ENCODE peak calls at places on chromosomes 13 and 19, in six cellular contexts. J, P, Q, K, C and O are unnamed samples.

GRCh38 chr19:33241091-33241529 is 15.5 kb upstream of the SLC7A10 start:
- DNase-seq in J (no peak), P (no peak), Q (no peak), K (no peak), C (no peak), O (no peak)

GRCh38 chr19:46722421-46723022 is 5.6 kb upstream of the PRKD2 start:
- DNase-seq in J (no peak), P (no peak), Q (no peak), K (no peak), C (no peak), O (no peak)

GRCh38 chr19:53432088-53432661 is 391 bp downstream of the ZNF761 start:
- DNase-seq in J (peak), P (peak), Q (peak), K (peak), C (peak), O (peak)

GRCh38 chr13:110388141-110388943 is 81.3 kb downstream of the COL4A2 start:
- DNase-seq in J (no peak), P (peak), Q (no peak), K (no peak), C (peak), O (no peak)

GRCh38 chr19:10508707-10509106 is 5.6 kb upstream of the KEAP1 start:
- DNase-seq in J (no peak), P (no peak), Q (peak), K (no peak), C (peak), O (no peak)

GRCh38 chr19:55368701-55369563 is 1.3 kb downstream of the IL11 start:
- DNase-seq in J (peak), P (no peak), Q (peak), K (no peak), C (peak), O (no peak)

GRCh38 chr19:17333611-17334413 is 843 bp downstream of the ANO8 start:
- DNase-seq in J (peak), P (peak), Q (peak), K (no peak), C (peak), O (peak)

GRCh38 chr19:41174297-41174928 is 18.6 kb upstream of the CYP2S1 start:
- DNase-seq in J (no peak), P (no peak), Q (no peak), K (no peak), C (no peak), O (no peak)

GRCh38 chr19:28943651-28944050 is 269.3 kb downstream of the UQCRFS1 start:
- DNase-seq in J (peak), P (no peak), Q (no peak), K (no peak), C (no peak), O (no peak)
- TF ChIP-seq CTCF in J (peak), P (no peak), Q (no peak), K (no peak), C (no peak), O (no peak)

GRCh38 chr19:45154064-45154827 is 6.5 kb downstream of the NKPD1 start:
- DNase-seq in J (no peak), P (peak), Q (peak), K (peak), C (peak), O (no peak)
- H3K4me3 ChIP-seq in J (peak), P (no peak), Q (no peak), K (no peak), C (no peak), O (no peak)

DNA sequence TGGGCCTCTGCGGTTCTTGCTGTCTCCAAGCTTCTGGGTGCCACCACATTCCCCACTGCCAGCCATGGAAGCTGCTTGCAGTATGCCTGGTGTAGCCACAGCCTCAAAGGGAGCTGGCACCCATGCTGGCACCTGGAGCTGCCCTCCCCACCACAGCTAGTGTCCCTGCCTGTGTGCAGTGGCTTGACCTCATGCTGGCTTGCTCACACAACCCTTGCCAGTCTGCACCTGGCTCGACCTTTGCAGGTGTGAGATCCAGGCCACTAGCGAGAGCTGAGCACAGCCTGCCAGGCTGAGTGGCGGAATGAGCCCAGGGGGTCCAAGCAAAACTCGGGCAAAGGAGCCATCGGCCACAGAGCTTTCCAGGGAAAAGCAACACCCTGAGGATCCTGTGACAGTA is 236.7 kb upstream of the CSNK1A1L start:
- DNase-seq in J (no peak), P (no peak), Q (no peak), K (no peak), C (no peak), O (no peak)
- H2AFZ ChIP-seq in J (no peak), P (no peak), Q (no peak), K (no peak), C (peak), O (no peak)

DNA sequence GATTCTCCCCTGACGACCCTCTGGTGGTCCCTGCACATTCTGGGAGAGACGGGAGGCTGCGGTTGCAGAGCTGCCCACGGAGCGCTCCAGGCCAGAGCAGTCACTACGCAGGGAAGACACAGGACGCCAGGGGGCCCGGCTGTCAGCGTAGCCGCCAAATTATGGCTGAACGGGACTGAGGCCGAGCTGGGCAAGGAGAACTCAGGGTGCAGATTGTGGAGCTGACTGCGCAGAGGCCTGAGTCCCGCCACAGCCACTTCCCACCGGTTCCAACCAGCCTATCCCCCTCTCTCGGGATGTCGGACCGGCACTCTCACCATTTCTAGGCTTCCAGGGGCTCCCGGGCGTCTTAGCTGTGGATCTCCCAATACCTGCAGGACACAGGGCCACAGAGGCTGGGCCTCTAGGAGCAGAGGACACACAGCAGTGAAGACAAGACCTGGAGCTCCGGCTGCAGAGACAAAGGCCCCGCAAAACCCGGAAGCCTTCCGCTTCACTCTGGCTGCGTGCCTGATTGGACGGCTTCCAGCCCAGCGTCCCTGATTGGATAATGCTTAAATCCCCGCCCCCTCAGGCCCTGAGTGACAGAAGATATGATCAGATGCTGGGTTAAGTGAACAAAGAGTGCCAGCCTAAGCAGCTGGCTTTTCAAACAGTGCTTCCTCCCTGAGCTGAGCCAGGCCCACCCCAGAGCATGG is at the start of gene ZNF737:
- DNase-seq in J (peak), P (peak), Q (peak), K (peak), C (peak), O (peak)
- TF ChIP-seq CTCF in J (peak), P (peak), Q (no peak), K (peak), C (peak), O (peak)

GRCh38 chr13:23449386-23450162 is 16.1 kb upstream of the SACS start:
- DNase-seq in J (peak), P (no peak), Q (no peak), K (no peak), C (no peak), O (no peak)
- H3K4me3 ChIP-seq in J (no peak), P (no peak), Q (no peak), K (no peak), C (no peak), O (no peak)

GRCh38 chr13:51644649-51645048 is 60.4 kb downstream of the WDFY2 start:
- DNase-seq in J (no peak), P (peak), Q (peak), K (peak), C (peak), O (peak)

GRCh38 chr13:51643882-51644281 is 59.6 kb downstream of the WDFY2 start:
- DNase-seq in J (no peak), P (peak), Q (peak), K (peak), C (peak), O (no peak)

GRCh38 chr13:51645154-51645650 is 60.9 kb downstream of the WDFY2 start:
- DNase-seq in J (no peak), P (peak), Q (no peak), K (no peak), C (peak), O (peak)

GRCh38 chr13:51646041-51646670 is 61.9 kb downstream of the WDFY2 start:
- DNase-seq in J (peak), P (no peak), Q (no peak), K (no peak), C (no peak), O (no peak)

GRCh38 chr13:51643114-51643881 is 59.0 kb downstream of the WDFY2 start:
- DNase-seq in J (no peak), P (peak), Q (peak), K (peak), C (peak), O (no peak)
- H2AFZ ChIP-seq in J (no peak), P (no peak), Q (no peak), K (no peak), C (no peak), O (no peak)

GRCh38 chr13:48975101-48975925 is at the start of gene FNDC3A:
- DNase-seq in J (peak), P (peak), Q (peak), K (peak), C (peak), O (peak)
- TF ChIP-seq CTCF in J (peak), P (peak), Q (no peak), K (no peak), C (no peak), O (peak)